ENCODE peak calls at places on chromosomes 12 and 14, in seven cellular contexts. D is cardiac muscle cell, Y is A549, O is body of pancreas, N is GM23248, M is NT2/D1, B is epithelial cell of proximal tubule. L is an unnamed sample.

GRCh38 chr14:104745431-104745830 is 7.5 kb upstream of the SIVA1 start:
- DNase-seq in D (no peak), Y (no peak), O (no peak), N (no peak), M (no peak), B (no peak), L (no peak)

GRCh38 chr12:93939641-93940040 is 208.7 kb upstream of the PLXNC1 start:
- DNase-seq in D (no peak), Y (no peak), O (no peak), N (peak), M (no peak), B (no peak), L (no peak)

GRCh38 chr12:122199484-122200355 is 3.8 kb upstream of the B3GNT4 start:
- DNase-seq in D (no peak), Y (no peak), O (no peak), N (no peak), M (no peak), B (no peak), L (no peak)

GRCh38 chr12:24111591-24111990 is 162.1 kb upstream of the SOX5 start:
- DNase-seq in D (no peak), Y (no peak), O (no peak), N (peak), M (no peak), B (no peak), L (peak)

GRCh38 chr12:28899951-28900350 is 249.1 kb upstream of the FAR2 start:
- DNase-seq in D (no peak), Y (no peak), O (no peak), N (peak), M (no peak), B (peak), L (peak)

GRCh38 chr14:88516742-88517418 is 37.9 kb downstream of the PTPN21 start:
- DNase-seq in D (no peak), Y (no peak), O (peak), N (no peak), M (no peak), B (no peak), L (no peak)

GRCh38 chr14:54086780-54087179 is 130.2 kb upstream of the BMP4 start:
- DNase-seq in D (no peak), Y (no peak), O (no peak), N (no peak), M (no peak), B (no peak), L (no peak)

GRCh38 chr12:6554168-6554989 is 1.5 kb downstream of the IFFO1 start:
- DNase-seq in D (peak), Y (peak), O (peak), N (peak), M (peak), B (no peak), L (peak)

GRCh38 chr14:60179296-60179924 is 14.2 kb upstream of the DHRS7 start:
- DNase-seq in D (no peak), Y (no peak), O (no peak), N (peak), M (no peak), B (no peak), L (peak)

GRCh38 chr12:54593716-54594115 is 5.3 kb upstream of the PPP1R1A start:
- DNase-seq in D (no peak), Y (no peak), O (peak), N (no peak), M (no peak), B (peak), L (no peak)

GRCh38 chr12:130473266-130473665 is 135.6 kb downstream of the PIWIL1 start:
- DNase-seq in D (no peak), Y (no peak), O (no peak), N (no peak), M (no peak), B (no peak), L (no peak)

GRCh38 chr12:11797317-11797913 is 147.9 kb downstream of the ETV6 start:
- DNase-seq in D (no peak), Y (no peak), O (no peak), N (peak), M (no peak), B (no peak), L (no peak)

GRCh38 chr14:88492272-88493089 is 62.3 kb downstream of the PTPN21 start:
- DNase-seq in D (peak), Y (peak), O (peak), N (peak), M (peak), B (no peak), L (peak)

GRCh38 chr12:98595152-98595988 is 1.9 kb downstream of the SLC25A3 start:
- DNase-seq in D (no peak), Y (peak), O (no peak), N (peak), M (no peak), B (peak), L (peak)

GRCh38 chr14:77469041-77469440 is 11.1 kb downstream of the AHSA1 start:
- DNase-seq in D (no peak), Y (no peak), O (no peak), N (no peak), M (no peak), B (no peak), L (no peak)

GRCh38 chr12:53174881-53175491 is 5.5 kb upstream of the ZNF740 start:
- DNase-seq in D (peak), Y (peak), O (peak), N (peak), M (peak), B (no peak), L (peak)

GRCh38 chr14:70897475-70897874 is 9.8 kb upstream of the PCNX1 start:
- DNase-seq in D (no peak), Y (no peak), O (no peak), N (peak), M (no peak), B (no peak), L (no peak)

GRCh38 chr12:55737581-55738112 is 5.3 kb upstream of the GDF11 start:
- DNase-seq in D (peak), Y (no peak), O (no peak), N (peak), M (no peak), B (no peak), L (no peak)

GRCh38 chr14:105120056-105120455 is 48.5 kb downstream of the JAG2 start:
- DNase-seq in D (no peak), Y (no peak), O (no peak), N (no peak), M (no peak), B (no peak), L (peak)

GRCh38 chr14:95143813-95144620 is 13.3 kb downstream of the DICER1 start:
- DNase-seq in D (no peak), Y (no peak), O (no peak), N (peak), M (no peak), B (no peak), L (no peak)

GRCh38 chr14:97580923-97581495 is 783.8 kb downstream of the VRK1 start:
- DNase-seq in D (peak), Y (no peak), O (no peak), N (no peak), M (peak), B (no peak), L (peak)

GRCh38 chr14:23727566-23728335 is 91.6 kb downstream of the DHRS2 start:
- DNase-seq in D (peak), Y (peak), O (peak), N (peak), M (peak), B (peak), L (peak)

GRCh38 chr14:65164068-65164824 is 61.9 kb upstream of the MAX start:
- DNase-seq in D (peak), Y (peak), O (peak), N (peak), M (no peak), B (no peak), L (peak)

GRCh38 chr14:56996721-56997399 is 186.6 kb upstream of the OTX2 start:
- DNase-seq in D (no peak), Y (no peak), O (no peak), N (no peak), M (no peak), B (no peak), L (peak)

GRCh38 chr14:56216631-56217379 is 98.6 kb downstream of the PELI2 start:
- DNase-seq in D (peak), Y (no peak), O (peak), N (peak), M (no peak), B (no peak), L (peak)

GRCh38 chr12:34387711-34388635 is 365.7 kb downstream of the ALG10 start:
- DNase-seq in D (no peak), Y (no peak), O (no peak), N (no peak), M (no peak), B (no peak), L (no peak)

GRCh38 chr14:76773956-76774355 is 12.7 kb downstream of the VASH1 start:
- DNase-seq in D (no peak), Y (no peak), O (no peak), N (no peak), M (no peak), B (no peak), L (no peak)

GRCh38 chr12:7092229-7092985 is at the start of gene C1R:
- DNase-seq in D (peak), Y (peak), O (peak), N (peak), M (peak), B (no peak), L (peak)

GRCh38 chr12:52004042-52004648 is 2.6 kb upstream of the TAMALIN start:
- DNase-seq in D (peak), Y (peak), O (peak), N (peak), M (no peak), B (no peak), L (peak)

GRCh38 chr12:86389949-86390348 is 133.8 kb upstream of the MGAT4C start:
- DNase-seq in D (no peak), Y (no peak), O (no peak), N (no peak), M (no peak), B (no peak), L (peak)

GRCh38 chr12:72089678-72090077 is 151.0 kb downstream of the TPH2 start:
- DNase-seq in D (no peak), Y (no peak), O (no peak), N (no peak), M (no peak), B (no peak), L (no peak)

GRCh38 chr12:3491938-3492867 is 1.2 kb downstream of the PRMT8 start:
- DNase-seq in D (peak), Y (peak), O (peak), N (peak), M (peak), B (no peak), L (peak)

GRCh38 chr12:43964966-43965365 is 129.1 kb downstream of the TMEM117 start:
- DNase-seq in D (no peak), Y (no peak), O (no peak), N (peak), M (no peak), B (no peak), L (no peak)

DNA sequence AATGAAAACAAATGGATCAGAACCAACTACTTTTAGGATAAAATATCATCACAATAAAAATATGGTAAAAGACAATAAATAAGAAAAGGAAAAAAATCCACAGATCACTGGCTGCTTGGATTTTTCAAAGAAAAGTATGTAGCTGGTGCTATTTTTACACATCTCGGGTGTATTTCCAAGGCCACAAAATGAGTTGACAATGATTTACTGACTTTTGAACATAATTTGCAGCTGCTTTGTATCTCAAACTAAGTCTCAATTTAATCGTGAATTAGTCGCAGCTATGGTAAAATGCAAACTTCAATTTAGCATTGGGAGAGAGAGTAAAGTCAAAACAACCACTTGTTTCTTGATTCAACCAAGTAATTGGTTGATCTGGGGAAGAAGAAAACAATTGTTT is 75.1 kb upstream of the DYRK2 start:
- DNase-seq in D (no peak), Y (no peak), O (no peak), N (no peak), M (no peak), B (no peak), L (no peak)
- H3K4me3 ChIP-seq in D (no peak), Y (no peak), O (no peak), N (no peak), M (no peak), B (no peak), L (no peak)

GRCh38 chr12:105924526-105925208 is 214.1 kb downstream of the NUAK1 start:
- DNase-seq in D (no peak), Y (no peak), O (no peak), N (no peak), M (no peak), B (no peak), L (no peak)
- H3K4me3 ChIP-seq in D (no peak), Y (no peak), O (no peak), N (no peak), M (no peak), B (no peak), L (no peak)

GRCh38 chr14:42654707-42655106 is 1048.0 kb downstream of the LRFN5 start:
- DNase-seq in D (no peak), Y (no peak), O (no peak), N (no peak), M (peak), B (no peak), L (no peak)
- H3K4me3 ChIP-seq in D (no peak), Y (no peak), O (no peak), N (no peak), M (no peak), B (no peak), L (no peak)

GRCh38 chr14:45252356-45253069 is 489 bp downstream of the MIS18BP1 start:
- DNase-seq in D (no peak), Y (no peak), O (peak), N (peak), M (no peak), B (no peak), L (peak)

GRCh38 chr14:45253070-45253753 is at the start of gene MIS18BP1:
- DNase-seq in D (peak), Y (peak), O (peak), N (peak), M (peak), B (peak), L (peak)

GRCh38 chr14:45247427-45247826 is 5.6 kb downstream of the MIS18BP1 start:
- DNase-seq in D (no peak), Y (no peak), O (no peak), N (no peak), M (no peak), B (no peak), L (no peak)

GRCh38 chr14:45251912-45252311 is 1.1 kb downstream of the MIS18BP1 start:
- DNase-seq in D (no peak), Y (no peak), O (no peak), N (peak), M (no peak), B (no peak), L (peak)

GRCh38 chr14:45249847-45250575 is 3.0 kb downstream of the MIS18BP1 start:
- DNase-seq in D (no peak), Y (no peak), O (peak), N (peak), M (no peak), B (no peak), L (peak)
- H3K4me3 ChIP-seq in D (no peak), Y (no peak), O (no peak), N (peak), M (no peak), B (no peak), L (no peak)

DNA sequence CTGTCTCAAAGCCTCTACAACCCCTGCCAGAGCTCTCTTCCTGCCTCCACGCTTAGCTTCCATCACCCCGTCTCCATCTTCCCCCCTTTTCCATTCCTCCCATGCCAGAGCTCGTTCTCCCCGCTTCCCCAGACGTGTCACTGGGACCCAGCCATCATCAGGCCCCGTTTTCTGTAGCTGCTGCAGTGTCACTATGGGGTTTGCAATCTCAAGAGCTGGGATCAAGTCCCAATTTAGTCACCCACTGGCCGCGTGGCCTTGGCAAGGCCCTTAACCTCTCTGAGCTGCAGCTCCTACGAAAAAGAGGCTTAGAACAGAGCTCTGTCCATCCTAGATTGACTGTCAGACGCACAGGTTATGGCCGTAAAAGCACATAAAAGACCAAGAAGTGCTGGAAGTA is 901 bp upstream of the FAIM2 start:
- DNase-seq in D (no peak), Y (no peak), O (no peak), N (no peak), M (no peak), B (no peak), L (no peak)
- H3K4me3 ChIP-seq in D (no peak), Y (no peak), O (no peak), N (no peak), M (no peak), B (no peak), L (no peak)

L was measured in epithelial cell of esophagus.